ENCODE peak calls at places on chromosomes 7 and 10, in five cellular contexts. O is BE2C, H is MCF 10A, V is foreskin fibroblast, S is body of pancreas. Z is an unnamed sample.

GRCh38 chr7:43303740-43304241 is 191.3 kb downstream of the HECW1 start:
- DNase-seq in O (no peak), H (peak), V (peak), S (no peak), Z (no peak)

GRCh38 chr7:147535619-147536200 is 1054.9 kb upstream of the C7orf33 start:
- DNase-seq in O (no peak), H (peak), V (peak), S (no peak), Z (no peak)

GRCh38 chr7:106582365-106582764 is 78.6 kb downstream of the CCDC71L start:
- DNase-seq in O (no peak), H (no peak), V (no peak), S (no peak), Z (no peak)

GRCh38 chr7:78777844-78778243 is 675.6 kb downstream of the MAGI2 start:
- DNase-seq in O (no peak), H (no peak), V (peak), S (no peak), Z (peak)

GRCh38 chr10:26029858-26030257 is 95.8 kb downstream of the MYO3A start:
- DNase-seq in O (no peak), H (no peak), V (no peak), S (no peak), Z (no peak)

GRCh38 chr10:35453855-35454532 is 117.7 kb downstream of the CCNY start:
- DNase-seq in O (no peak), H (peak), V (peak), S (peak), Z (no peak)

GRCh38 chr7:47383696-47384445 is 198.0 kb downstream of the TNS3 start:
- DNase-seq in O (no peak), H (no peak), V (no peak), S (no peak), Z (no peak)

GRCh38 chr7:155426543-155427410 is 31.2 kb upstream of the EN2 start:
- DNase-seq in O (no peak), H (no peak), V (no peak), S (no peak), Z (no peak)

GRCh38 chr10:86857097-86857825 is 100.2 kb downstream of the MMRN2 start:
- DNase-seq in O (no peak), H (no peak), V (peak), S (no peak), Z (peak)

GRCh38 chr7:113608786-113609185 is 310.0 kb downstream of the PPP1R3A start:
- DNase-seq in O (no peak), H (no peak), V (no peak), S (no peak), Z (no peak)

GRCh38 chr10:122495406-122496340 is 34.3 kb downstream of the HTRA1 start:
- DNase-seq in O (no peak), H (peak), V (no peak), S (no peak), Z (no peak)

GRCh38 chr10:64041185-64041988 is 520.2 kb downstream of the REEP3 start:
- DNase-seq in O (peak), H (peak), V (peak), S (peak), Z (peak)

GRCh38 chr7:26329520-26330269 is 38.0 kb downstream of the SNX10 start:
- DNase-seq in O (no peak), H (no peak), V (no peak), S (no peak), Z (no peak)

GRCh38 chr10:132403511-132404168 is 6.6 kb downstream of the PWWP2B start:
- DNase-seq in O (no peak), H (no peak), V (no peak), S (peak), Z (no peak)

GRCh38 chr10:11517150-11517549 is 94.3 kb downstream of the USP6NL start:
- DNase-seq in O (no peak), H (no peak), V (no peak), S (no peak), Z (no peak)

GRCh38 chr10:66931949-66932343 is 6.1 kb downstream of the LRRTM3 start:
- DNase-seq in O (peak), H (no peak), V (no peak), S (no peak), Z (no peak)

GRCh38 chr7:7548407-7548806 is 12.7 kb upstream of the COL28A1 start:
- DNase-seq in O (no peak), H (no peak), V (no peak), S (no peak), Z (no peak)
- TF ChIP-seq CTCF in O (no peak), H (no peak), V (no peak), S (no peak), Z (no peak)

GRCh38 chr10:116630020-116630419 is 9.3 kb downstream of the PNLIPRP2 start:
- DNase-seq in O (no peak), H (no peak), V (no peak), S (no peak), Z (no peak)

GRCh38 chr10:116625845-116626244 is 5.1 kb downstream of the PNLIPRP2 start:
- DNase-seq in O (no peak), H (no peak), V (no peak), S (peak), Z (no peak)

GRCh38 chr10:116626815-116627214 is 6.1 kb downstream of the PNLIPRP2 start:
- DNase-seq in O (no peak), H (no peak), V (no peak), S (no peak), Z (no peak)

GRCh38 chr10:116629340-116629739 is 8.6 kb downstream of the PNLIPRP2 start:
- DNase-seq in O (no peak), H (no peak), V (no peak), S (no peak), Z (no peak)

GRCh38 chr10:116627386-116627933 is 6.7 kb downstream of the PNLIPRP2 start:
- DNase-seq in O (peak), H (peak), V (no peak), S (peak), Z (no peak)
- TF ChIP-seq CTCF in O (no peak), H (no peak), V (peak), S (peak), Z (peak)

DNA sequence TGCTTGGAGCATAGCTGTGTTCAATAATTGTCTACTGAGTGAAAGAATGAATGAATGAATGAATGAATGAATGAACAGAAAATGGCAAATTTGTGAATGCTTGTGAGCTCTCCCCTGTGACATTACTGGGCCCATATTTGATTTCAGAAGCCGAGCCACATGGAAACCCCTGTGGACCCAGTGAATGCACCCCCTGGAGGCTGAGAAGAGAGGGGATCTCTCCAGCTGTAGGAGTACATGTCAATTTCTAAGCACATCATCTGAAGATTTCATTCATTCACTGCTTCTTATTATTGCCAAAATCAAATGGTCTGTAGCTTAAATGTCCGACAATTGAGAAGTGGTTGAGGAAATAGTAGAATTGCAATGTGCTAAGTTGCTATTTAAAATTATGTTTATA is 58.3 kb upstream of the DOCK1 start:
- DNase-seq in O (no peak), H (no peak), V (no peak), S (no peak), Z (no peak)
- TF ChIP-seq CTCF in O (peak), H (no peak), V (no peak), S (no peak), Z (peak)

GRCh38 chr10:20682782-20683181 is 214.3 kb downstream of the NEBL start:
- DNase-seq in O (no peak), H (no peak), V (no peak), S (no peak), Z (no peak)
- TF ChIP-seq CTCF in O (no peak), H (no peak), V (no peak), S (no peak), Z (no peak)

GRCh38 chr10:9081253-9081652 is 1026.8 kb downstream of the GATA3 start:
- DNase-seq in O (no peak), H (peak), V (no peak), S (no peak), Z (no peak)

GRCh38 chr10:9076066-9076465 is 1021.6 kb downstream of the GATA3 start:
- DNase-seq in O (no peak), H (no peak), V (no peak), S (no peak), Z (no peak)

DNA sequence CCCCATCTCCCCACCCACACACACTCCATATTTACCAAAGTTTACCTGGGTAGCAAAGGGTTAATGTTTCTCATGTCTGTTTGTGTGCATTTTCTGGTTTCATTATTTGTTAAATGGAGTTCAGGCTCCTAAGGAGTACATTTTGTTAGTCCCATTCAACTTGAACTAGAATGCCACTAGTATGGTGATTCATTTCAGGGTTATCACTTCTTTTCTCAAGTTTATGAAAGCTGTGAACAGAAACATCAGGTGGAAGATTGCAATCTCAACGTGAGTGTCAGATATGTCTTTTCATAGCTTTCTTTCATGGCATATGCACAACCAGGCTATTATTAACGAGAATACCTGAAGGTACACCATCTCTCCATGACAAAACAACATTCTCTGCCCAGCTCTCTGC is 1027.5 kb downstream of the GATA3 start:
- DNase-seq in O (no peak), H (no peak), V (no peak), S (no peak), Z (no peak)
- TF ChIP-seq CTCF in O (no peak), H (no peak), V (no peak), S (no peak), Z (no peak)

Z was measured in HFFc6.